ENCODE peak calls at places on chromosomes 4 and X, in seven cellular contexts. D is cardiac muscle cell, E is GM23338, X is suprapubic skin, S is right atrium auricular region, B is astrocyte, K is left lung. G is an unnamed sample.

GRCh38 chr4:4613126-4613465 is 71.2 kb upstream of the STX18 start:
- DNase-seq in D (no peak), E (no peak), X (no peak), S (no peak), B (no peak), K (no peak), G (no peak)

GRCh38 chr4:98653890-98654867 is 4.2 kb downstream of the TSPAN5 start:
- DNase-seq in D (peak; percentile 84), E (no peak), X (no peak), S (no peak), B (peak; percentile 98), K (no peak), G (peak; percentile 89)

GRCh38 chr4:139453041-139453370 is 915 bp upstream of the RAB33B start:
- DNase-seq in D (no peak), E (peak; percentile 83), X (no peak), S (no peak), B (peak; percentile 65), K (no peak), G (no peak)

GRCh38 chr4:87042221-87042620 is 107.4 kb downstream of the AFF1 start:
- DNase-seq in D (no peak), E (no peak), X (no peak), S (no peak), B (no peak), K (no peak), G (no peak)

GRCh38 chr4:14888790-14889189 is 113.5 kb upstream of the CPEB2 start:
- DNase-seq in D (no peak), E (no peak), X (no peak), S (no peak), B (no peak), K (no peak), G (no peak)

GRCh38 chrX:123830309-123830708 is 29.5 kb upstream of the XIAP start:
- DNase-seq in D (peak; percentile 48), E (peak; percentile 2), X (no peak), S (no peak), B (peak; percentile 77), K (peak; percentile 56), G (no peak)

GRCh38 chrX:67570839-67571238 is 27.0 kb downstream of the AR start:
- DNase-seq in D (no peak), E (peak; percentile 11), X (no peak), S (no peak), B (no peak), K (no peak), G (no peak)

GRCh38 chrX:29813174-29813573 is 402.2 kb upstream of the MAGEB2 start:
- DNase-seq in D (no peak), E (no peak), X (no peak), S (no peak), B (no peak), K (no peak), G (no peak)

GRCh38 chr4:72568959-72569718 is at the start of gene ADAMTS3:
- DNase-seq in D (peak; percentile 86), E (peak; percentile 92), X (peak; percentile 80), S (peak; percentile 65), B (peak; percentile 65), K (peak; percentile 72), G (no peak)

GRCh38 chrX:104195489-104196084 is 29.3 kb downstream of the FAM199X start:
- DNase-seq in D (peak; percentile 36), E (peak; percentile 44), X (no peak), S (no peak), B (no peak), K (no peak), G (no peak)

GRCh38 chr4:81392164-81392563 is 79.5 kb downstream of the RASGEF1B start:
- DNase-seq in D (no peak), E (no peak), X (no peak), S (no peak), B (no peak), K (no peak), G (no peak)

GRCh38 chr4:37858877-37859276 is 32.0 kb upstream of the TBC1D1 start:
- DNase-seq in D (peak; percentile 24), E (no peak), X (no peak), S (no peak), B (no peak), K (no peak), G (no peak)

GRCh38 chr4:89136525-89136924 is 25.2 kb downstream of the TIGD2 start:
- DNase-seq in D (no peak), E (no peak), X (no peak), S (no peak), B (peak; percentile 30), K (no peak), G (peak; percentile 37)

GRCh38 chr4:159291176-159291575 is 188.3 kb downstream of the RAPGEF2 start:
- DNase-seq in D (no peak), E (no peak), X (no peak), S (no peak), B (no peak), K (no peak), G (no peak)

GRCh38 chrX:2614911-2615310 is 76.2 kb upstream of the CD99 start:
- DNase-seq in D (peak; percentile 85), E (peak; percentile 76), X (no peak), S (no peak), B (peak; percentile 75), K (no peak), G (peak; percentile 74)

GRCh38 chr4:151117371-151117962 is 18.0 kb downstream of the RPS3A start:
- DNase-seq in D (peak; percentile 80), E (peak; percentile 88), X (no peak), S (no peak), B (peak; percentile 39), K (no peak), G (no peak)

GRCh38 chr4:180150818-180151217 is 2092.4 kb upstream of the TENM3 start:
- DNase-seq in D (no peak), E (peak; percentile 48), X (no peak), S (no peak), B (no peak), K (no peak), G (no peak)

GRCh38 chr4:184558996-184559395 is 84.6 kb upstream of the IRF2 start:
- DNase-seq in D (no peak), E (no peak), X (no peak), S (no peak), B (no peak), K (no peak), G (no peak)

GRCh38 chrX:117973175-117974075 is 143.2 kb downstream of the KLHL13 start:
- DNase-seq in D (no peak), E (no peak), X (no peak), S (no peak), B (no peak), K (no peak), G (no peak)

GRCh38 chr4:147732516-147733193 is 767 bp downstream of the ARHGAP10 start:
- DNase-seq in D (peak; percentile 61), E (peak; percentile 85), X (no peak), S (no peak), B (peak; percentile 35), K (peak; percentile 42), G (no peak)

GRCh38 chr4:37767546-37767945 is 58.9 kb upstream of the PGM2 start:
- DNase-seq in D (peak; percentile 79), E (no peak), X (no peak), S (peak; percentile 70), B (peak; percentile 57), K (peak; percentile 77), G (no peak)

GRCh38 chr4:133316874-133317273 is 167.8 kb downstream of the PCDH10 start:
- DNase-seq in D (peak; percentile 58), E (no peak), X (no peak), S (no peak), B (peak; percentile 73), K (no peak), G (no peak)

GRCh38 chr4:31580843-31581242 is 860.7 kb downstream of the PCDH7 start:
- DNase-seq in D (no peak), E (no peak), X (no peak), S (no peak), B (no peak), K (no peak), G (no peak)

GRCh38 chrX:39065051-39065871 is 264.0 kb downstream of the MID1IP1 start:
- DNase-seq in D (no peak), E (peak; percentile 43), X (no peak), S (no peak), B (no peak), K (no peak), G (no peak)

GRCh38 chr4:128853741-128854140 is 44.2 kb downstream of the JADE1 start:
- DNase-seq in D (peak; percentile 26), E (no peak), X (no peak), S (no peak), B (peak; percentile 81), K (no peak), G (no peak)

GRCh38 chr4:168864831-168865541 is 145.1 kb downstream of the CBR4 start:
- DNase-seq in D (peak; percentile 51), E (peak; percentile 70), X (no peak), S (no peak), B (peak; percentile 81), K (no peak), G (no peak)

GRCh38 chrX:154437398-154437752 is 421 bp downstream of the GDI1 start:
- DNase-seq in D (no peak), E (no peak), X (no peak), S (no peak), B (no peak), K (no peak), G (no peak)

GRCh38 chr4:102589743-102590142 is 88.6 kb downstream of the NFKB1 start:
- DNase-seq in D (no peak), E (no peak), X (no peak), S (no peak), B (no peak), K (no peak), G (no peak)
- H3K36me3 ChIP-seq in D (no peaks in the 10 kb centered on the region), E (no peaks in the 10 kb centered on the region), X (peaks cover 63% of the 10 kb centered on the region), S (peaks cover 42% of the 10 kb centered on the region), B (peaks cover 18% of the 10 kb centered on the region), K (no peaks in the 10 kb centered on the region), G (peaks cover 3% of the 10 kb centered on the region)

GRCh38 chrX:54540289-54540688 is 10.3 kb downstream of the GNL3L start:
- DNase-seq in D (peak; percentile 53), E (peak; percentile 6), X (no peak), S (no peak), B (peak; percentile 57), K (no peak), G (peak; percentile 22)
- H3K36me3 ChIP-seq in D (peaks cover 5% of the 10 kb centered on the region), E (peaks cover 4% of the 10 kb centered on the region), X (peaks cover 48% of the 10 kb centered on the region), S (peaks cover 20% of the 10 kb centered on the region), B (peaks cover 13% of the 10 kb centered on the region), K (no peaks in the 10 kb centered on the region), G (peaks cover 9% of the 10 kb centered on the region)

GRCh38 chr4:2697995-2698414 is 58.1 kb downstream of the TNIP2 start:
- DNase-seq in D (no peak), E (no peak), X (no peak), S (no peak), B (no peak), K (no peak), G (no peak)
- H3K36me3 ChIP-seq in D (peaks cover 74% of the 10 kb centered on the region), E (peaks cover 27% of the 10 kb centered on the region), X (peaks cover 97% of the 10 kb centered on the region), S (peaks cover 94% of the 10 kb centered on the region), B (peaks cover 49% of the 10 kb centered on the region), K (no peaks in the 10 kb centered on the region), G (peaks cover 45% of the 10 kb centered on the region)

DNA sequence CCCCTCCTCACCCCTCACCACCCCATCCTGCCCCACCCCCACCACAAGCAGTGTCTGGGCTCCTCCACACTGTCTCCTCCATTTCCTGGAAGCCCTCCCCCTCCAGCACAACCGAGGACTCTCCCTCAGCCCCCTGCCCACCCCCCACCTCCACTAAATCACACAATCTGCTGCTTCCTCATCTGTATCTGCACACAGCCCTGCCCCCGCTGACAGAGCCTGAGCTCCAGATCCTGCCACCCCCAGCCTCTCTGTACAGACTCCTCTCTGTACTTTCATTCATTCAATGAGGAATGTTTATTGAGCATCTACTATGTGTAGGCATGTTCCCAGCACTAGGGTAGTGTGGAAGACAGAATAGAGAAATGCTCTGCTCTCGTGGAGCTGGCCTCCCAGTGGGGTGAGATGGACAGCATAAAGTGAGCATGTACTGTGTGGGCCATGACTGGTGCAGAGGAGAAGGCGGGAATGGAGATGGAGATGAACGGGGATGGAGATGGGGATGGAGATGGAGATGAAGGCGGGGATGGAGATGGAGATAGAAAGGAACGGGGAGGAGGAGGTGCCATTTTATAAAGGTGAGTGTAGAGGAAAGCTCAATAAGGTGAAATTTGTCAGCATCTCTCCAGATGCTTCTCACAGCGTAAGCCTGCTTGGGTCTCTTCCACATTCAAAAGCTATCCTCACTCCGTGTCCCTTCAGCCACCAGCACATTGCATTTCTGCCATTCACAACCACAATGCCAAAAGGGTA is 2.5 kb upstream of the PPP2R2C start:
- DNase-seq in D (no peak), E (no peak), X (peak; percentile 48), S (peak; percentile 2), B (no peak), K (no peak), G (no peak)
- H3K36me3 ChIP-seq in D (no peaks in the 10 kb centered on the region), E (no peaks in the 10 kb centered on the region), X (no peaks in the 10 kb centered on the region), S (no peaks in the 10 kb centered on the region), B (no peaks in the 10 kb centered on the region), K (no peaks in the 10 kb centered on the region), G (no peaks in the 10 kb centered on the region)